ENCODE peak calls at places on chromosomes 11 and 22, in eight cellular contexts. Q, Z, H, F, S, E, I and W are unnamed samples.

GRCh38 chr22:31118046-31118820 is 4.5 kb upstream of the INPP5J start:
- DNase-seq in Q (no peak), Z (no peak), H (no peak), F (no peak), S (no peak), E (no peak), I (no peak), W (no peak)

GRCh38 chr11:113675003-113675471 is 31.1 kb downstream of the TMPRSS5 start:
- DNase-seq in Q (peak), Z (peak), H (peak), F (no peak), S (no peak), E (peak), I (no peak), W (peak)

GRCh38 chr11:132610216-132610615 is 922.1 kb downstream of the OPCML start:
- DNase-seq in Q (peak), Z (no peak), H (peak), F (no peak), S (no peak), E (peak), I (no peak), W (peak)

GRCh38 chr22:29830585-29830984 is 7.5 kb downstream of the ASCC2 start:
- DNase-seq in Q (no peak), Z (no peak), H (no peak), F (no peak), S (peak), E (no peak), I (no peak), W (no peak)

GRCh38 chr11:8813658-8814057 is 97.3 kb upstream of the AKIP1 start:
- DNase-seq in Q (peak), Z (peak), H (peak), F (no peak), S (peak), E (peak), I (peak), W (peak)

GRCh38 chr11:71467164-71467563 is 14.2 kb downstream of the NADSYN1 start:
- DNase-seq in Q (no peak), Z (no peak), H (no peak), F (no peak), S (no peak), E (no peak), I (no peak), W (no peak)

GRCh38 chr11:5486421-5486820 is 2.1 kb upstream of the OR52D1 start:
- DNase-seq in Q (no peak), Z (no peak), H (no peak), F (no peak), S (no peak), E (no peak), I (no peak), W (no peak)

GRCh38 chr11:130144721-130145327 is 14.8 kb upstream of the ST14 start:
- DNase-seq in Q (no peak), Z (no peak), H (peak), F (no peak), S (no peak), E (no peak), I (no peak), W (no peak)

GRCh38 chr11:73312806-73313403 is 4.8 kb downstream of the ARHGEF17 start:
- DNase-seq in Q (no peak), Z (peak), H (peak), F (no peak), S (no peak), E (peak), I (no peak), W (peak)

GRCh38 chr11:45580399-45580798 is 85.0 kb downstream of the CHST1 start:
- DNase-seq in Q (peak), Z (peak), H (peak), F (no peak), S (no peak), E (peak), I (no peak), W (peak)

GRCh38 chr11:112795142-112795815 is 165.9 kb upstream of the NCAM1 start:
- DNase-seq in Q (peak), Z (peak), H (peak), F (no peak), S (no peak), E (peak), I (no peak), W (peak)

GRCh38 chr11:134664447-134664846 is 252.4 kb upstream of the B3GAT1 start:
- DNase-seq in Q (no peak), Z (no peak), H (no peak), F (no peak), S (no peak), E (no peak), I (no peak), W (no peak)

GRCh38 chr22:45934659-45935341 is 42.2 kb downstream of the WNT7B start:
- DNase-seq in Q (peak), Z (peak), H (peak), F (no peak), S (no peak), E (peak), I (no peak), W (peak)

GRCh38 chr11:80702264-80702663 is 1261.4 kb upstream of the TENM4 start:
- DNase-seq in Q (no peak), Z (no peak), H (no peak), F (no peak), S (no peak), E (peak), I (no peak), W (no peak)

GRCh38 chr11:70420008-70420464 is 21.7 kb downstream of the CTTN start:
- DNase-seq in Q (peak), Z (peak), H (peak), F (no peak), S (no peak), E (peak), I (no peak), W (no peak)

GRCh38 chr11:75706260-75706729 is 11.3 kb upstream of the MOGAT2 start:
- DNase-seq in Q (peak), Z (peak), H (peak), F (peak), S (peak), E (peak), I (peak), W (peak)

GRCh38 chr11:64935634-64936081 is at the start of gene GPHA2:
- DNase-seq in Q (peak), Z (no peak), H (no peak), F (no peak), S (no peak), E (no peak), I (no peak), W (peak)

GRCh38 chr22:50326959-50327710 is at the start of gene DENND6B:
- DNase-seq in Q (peak), Z (peak), H (peak), F (peak), S (peak), E (peak), I (peak), W (peak)

GRCh38 chr22:17917490-17917983 is 106.8 kb downstream of the MICAL3 start:
- DNase-seq in Q (no peak), Z (no peak), H (no peak), F (no peak), S (no peak), E (no peak), I (no peak), W (no peak)

GRCh38 chr11:19244621-19245020 is 3.9 kb upstream of the E2F8 start:
- DNase-seq in Q (no peak), Z (peak), H (no peak), F (no peak), S (no peak), E (no peak), I (no peak), W (no peak)

GRCh38 chr22:36641902-36642640 is 61.5 kb downstream of the CACNG2 start:
- DNase-seq in Q (peak), Z (peak), H (peak), F (no peak), S (no peak), E (peak), I (no peak), W (peak)

GRCh38 chr11:77046060-77046501 is 11.9 kb downstream of the B3GNT6 start:
- DNase-seq in Q (peak), Z (peak), H (no peak), F (peak), S (no peak), E (no peak), I (peak), W (peak)

GRCh38 chr11:31397239-31397834 is 27.7 kb downstream of the DNAJC24 start:
- DNase-seq in Q (peak), Z (peak), H (peak), F (peak), S (no peak), E (no peak), I (no peak), W (peak)

GRCh38 chr22:28222066-28222465 is 303.0 kb upstream of the PITPNB start:
- DNase-seq in Q (no peak), Z (no peak), H (peak), F (no peak), S (no peak), E (no peak), I (no peak), W (no peak)

GRCh38 chr22:47394504-47395440 is 632.3 kb downstream of the TBC1D22A start:
- DNase-seq in Q (no peak), Z (no peak), H (no peak), F (no peak), S (no peak), E (peak), I (no peak), W (no peak)

GRCh38 chr11:117662255-117662654 is 134.8 kb downstream of the DSCAML1 start:
- DNase-seq in Q (no peak), Z (no peak), H (no peak), F (no peak), S (no peak), E (no peak), I (no peak), W (no peak)

GRCh38 chr22:23840026-23840425 is 1.2 kb upstream of the DERL3 start:
- DNase-seq in Q (no peak), Z (no peak), H (no peak), F (no peak), S (no peak), E (no peak), I (no peak), W (no peak)